ENCODE peak calls at places on chromosomes 11 and 22, in five cellular contexts. J, F, L, R and M are unnamed samples.

GRCh38 chr11:86919557-86920210 is 35.5 kb downstream of the FZD4 start:
- DNase-seq in F (no peak), L (no peak), J (no peak), R (no peak), M (peak)

GRCh38 chr11:115550291-115551059 is 46.3 kb upstream of the CADM1 start:
- DNase-seq in L (no peak), F (no peak), R (peak), J (no peak), M (no peak)

GRCh38 chr22:49021926-49022815 is 805.5 kb downstream of the BRD1 start:
- DNase-seq in R (no peak), F (no peak), L (no peak), J (no peak), M (no peak)

GRCh38 chr22:27240298-27240885 is 561.2 kb downstream of the MN1 start:
- DNase-seq in F (no peak), R (no peak), J (no peak), L (no peak), M (no peak)

GRCh38 chr11:16787035-16787744 is 48.7 kb downstream of the C11orf58 start:
- DNase-seq in J (no peak), L (no peak), F (no peak), R (no peak), M (peak)

GRCh38 chr11:108019870-108020540 is 11.3 kb downstream of the CUL5 start:
- DNase-seq in R (no peak), J (no peak), L (no peak), F (no peak), M (peak)

GRCh38 chr22:50481440-50482106 is at the start of gene ADM2:
- DNase-seq in L (peak), J (no peak), R (no peak), F (no peak), M (no peak)

GRCh38 chr22:39251762-39252460 is 7.1 kb upstream of the PDGFB start:
- DNase-seq in R (no peak), J (no peak), F (no peak), L (no peak), M (peak)

GRCh38 chr11:64378335-64378884 is 19.4 kb downstream of the RPS6KA4 start:
- DNase-seq in J (no peak), R (no peak), F (no peak), L (no peak), M (no peak)

GRCh38 chr11:44484211-44484610 is 81.3 kb upstream of the CD82 start:
- DNase-seq in J (no peak), R (no peak), L (no peak), F (no peak), M (peak)

GRCh38 chr11:96111308-96111707 is 187.4 kb upstream of the MTMR2 start:
- DNase-seq in L (no peak), F (no peak), R (no peak), J (no peak), M (no peak)

GRCh38 chr11:66619080-66619554 is 2.7 kb downstream of the RBM14 start:
- DNase-seq in R (no peak), F (peak), L (no peak), J (no peak), M (peak)

GRCh38 chr22:37294747-37295146 is 12.4 kb downstream of the CYTH4 start:
- DNase-seq in F (no peak), R (no peak), J (no peak), L (no peak), M (no peak)

GRCh38 chr11:19867064-19867463 is 154.4 kb downstream of the NAV2 start:
- DNase-seq in F (no peak), L (no peak), J (no peak), R (no peak), M (peak)

GRCh38 chr11:71327156-71328085 is 75.0 kb upstream of the SHANK2 start:
- DNase-seq in L (no peak), F (no peak), R (no peak), J (no peak), M (no peak)

GRCh38 chr22:25027052-25027525 is 74.6 kb downstream of the KIAA1671 start:
- DNase-seq in L (no peak), R (no peak), J (no peak), F (no peak), M (no peak)

GRCh38 chr11:119100246-119100959 is 1.2 kb downstream of the DPAGT1 start:
- DNase-seq in F (no peak), L (no peak), R (no peak), J (no peak), M (peak)

GRCh38 chr11:215581-216037 is 8.1 kb downstream of the RIC8A start:
- DNase-seq in J (no peak), F (no peak), L (no peak), R (no peak), M (no peak)

GRCh38 chr22:17159504-17159951 is 451 bp upstream of the HDHD5 start:
- DNase-seq in J (peak), R (no peak), L (peak), F (no peak), M (peak)

GRCh38 chr11:17845431-17845881 is 110.9 kb downstream of the KCNC1 start:
- DNase-seq in R (no peak), F (peak), L (no peak), J (no peak), M (peak)

GRCh38 chr22:37544955-37545702 is 15.2 kb upstream of the CDC42EP1 start:
- DNase-seq in R (no peak), L (peak), J (peak), F (no peak), M (peak)

GRCh38 chr11:9861860-9862725 is 198.2 kb downstream of the SWAP70 start:
- DNase-seq in J (no peak), R (peak), F (no peak), L (peak), M (peak)

GRCh38 chr11:62917906-62918502 is 3.2 kb downstream of the CHRM1 start:
- DNase-seq in F (no peak), J (no peak), R (no peak), L (no peak), M (no peak)

GRCh38 chr11:6258141-6258540 is 1.5 kb upstream of the CCKBR start:
- DNase-seq in F (no peak), R (no peak), J (no peak), L (no peak), M (no peak)

GRCh38 chr11:60634151-60634550 is 65.3 kb upstream of the MS4A8 start:
- DNase-seq in J (no peak), L (no peak), F (no peak), R (no peak), M (no peak)

GRCh38 chr22:36913431-36914382 is at the start of gene CSF2RB:
- DNase-seq in R (no peak), F (no peak), J (no peak), L (no peak), M (no peak)

GRCh38 chr11:19704213-19704612 is 8.4 kb upstream of the NAV2 start:
- DNase-seq in L (no peak), R (no peak), F (no peak), J (no peak), M (no peak)

GRCh38 chr11:43879789-43880639 is 617 bp upstream of the ALKBH3 start:
- DNase-seq in J (no peak), R (no peak), F (no peak), L (no peak), M (no peak)

GRCh38 chr11:112968988-112969714 is 7.9 kb downstream of the NCAM1 start:
- DNase-seq in L (no peak), J (no peak), F (no peak), R (no peak), M (peak)

GRCh38 chr11:126318642-126319373 is 14.9 kb downstream of the DCPS start:
- DNase-seq in J (no peak), R (no peak), L (no peak), F (peak), M (peak)

GRCh38 chr11:70161043-70161625 is 42.0 kb upstream of the FADD start:
- DNase-seq in R (no peak), F (no peak), L (no peak), J (no peak), M (no peak)

GRCh38 chr11:75771646-75772410 is 3.2 kb downstream of the DGAT2 start:
- DNase-seq in R (no peak), L (no peak), J (peak), F (peak), M (peak)

GRCh38 chr11:104443387-104443786 is 279.4 kb upstream of the PDGFD start:
- DNase-seq in J (no peak), L (no peak), R (no peak), F (no peak), M (no peak)

GRCh38 chr22:21766933-21767462 is 31.4 kb upstream of the YPEL1 start:
- DNase-seq in F (no peak), J (no peak), R (no peak), L (peak), M (no peak)

GRCh38 chr11:106159846-106160245 is 82.4 kb downstream of the AASDHPPT start:
- DNase-seq in R (no peak), L (no peak), J (no peak), F (no peak), M (peak)

GRCh38 chr22:37065961-37066360 is 14.4 kb downstream of the KCTD17 start:
- DNase-seq in F (no peak), L (no peak), R (no peak), J (no peak), M (no peak)

GRCh38 chr11:76699461-76700091 is 29.0 kb upstream of the LRRC32 start:
- DNase-seq in L (no peak), F (no peak), R (no peak), J (no peak), M (no peak)

GRCh38 chr11:99066609-99067008 is 45.9 kb downstream of the CNTN5 start:
- DNase-seq in J (no peak), R (no peak), L (no peak), F (no peak), M (no peak)

GRCh38 chr11:81432333-81432732 is 1301.3 kb downstream of the FAM181B start:
- DNase-seq in F (no peak), L (no peak), R (no peak), J (no peak), M (no peak)

GRCh38 chr11:101914737-101915426 is at the start of gene CEP126:
- DNase-seq in J (peak), F (peak), L (peak), R (peak), M (peak)
- TF ChIP-seq CTCF in J (peak), F (peak), L (peak), R (peak), M (peak)

DNA sequence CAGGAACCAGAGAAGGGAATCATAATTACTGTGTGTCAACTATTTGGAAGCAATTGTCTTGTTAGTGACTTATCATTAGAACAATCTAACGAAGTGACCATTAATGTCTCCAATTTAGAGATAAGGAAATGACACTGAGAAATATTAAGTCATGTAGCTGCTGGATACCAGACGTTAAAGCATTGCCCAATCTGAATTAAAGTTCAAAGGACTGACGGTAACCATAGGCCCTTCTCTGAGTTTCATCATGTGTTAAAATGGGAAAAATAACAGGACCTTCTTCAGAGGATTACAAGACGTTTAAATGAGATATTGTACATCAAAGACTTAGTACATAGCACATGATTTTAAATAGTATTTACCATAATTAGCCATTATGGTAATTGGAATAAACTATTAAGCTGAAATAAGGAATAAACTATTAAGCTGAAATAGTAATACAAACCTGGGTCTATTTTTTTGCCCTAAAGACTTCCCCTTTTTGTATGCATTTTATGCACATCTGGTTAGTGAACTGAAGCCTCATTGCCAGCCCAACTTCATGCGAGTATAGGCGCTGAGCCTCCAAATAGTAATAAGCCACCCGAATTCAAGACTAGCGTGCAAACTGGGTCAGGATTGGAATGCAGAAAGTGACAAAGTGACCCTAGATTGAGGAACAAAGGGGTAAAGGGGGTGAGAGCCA is 41.0 kb downstream of the GLYATL1 start:
- DNase-seq in F (no peak), R (no peak), J (no peak), L (no peak), M (no peak)
- TF ChIP-seq CTCF in F (no peak), R (no peak), J (no peak), L (no peak), M (no peak)

DNA sequence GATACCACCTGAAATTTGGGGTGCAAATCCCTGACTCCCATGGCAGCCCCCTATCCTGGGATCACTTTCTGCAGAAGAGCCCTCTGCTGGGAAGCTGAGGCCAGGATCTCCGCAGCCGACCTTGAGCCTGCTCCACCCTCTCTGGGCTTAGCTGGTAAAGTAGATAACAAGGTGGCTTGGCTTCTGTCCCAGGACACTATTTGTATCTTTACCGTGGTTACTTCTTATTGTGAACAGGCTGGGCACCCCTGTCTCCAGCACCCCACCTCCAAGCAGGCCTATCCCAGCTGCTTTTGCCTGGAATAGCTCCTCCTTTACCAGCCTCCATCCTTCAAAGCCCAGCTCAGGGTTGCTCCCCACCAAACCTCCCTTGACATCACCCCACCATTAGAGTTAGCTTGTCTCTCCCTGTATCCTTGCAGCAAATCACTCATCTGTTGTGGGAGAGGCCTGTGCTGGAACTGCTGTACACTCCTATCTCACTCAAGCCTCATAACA is 35.2 kb upstream of the P2RY2 start:
- DNase-seq in R (no peak), J (no peak), L (no peak), F (no peak), M (no peak)
- TF ChIP-seq CTCF in R (no peak), J (no peak), L (no peak), F (no peak), M (no peak)

DNA sequence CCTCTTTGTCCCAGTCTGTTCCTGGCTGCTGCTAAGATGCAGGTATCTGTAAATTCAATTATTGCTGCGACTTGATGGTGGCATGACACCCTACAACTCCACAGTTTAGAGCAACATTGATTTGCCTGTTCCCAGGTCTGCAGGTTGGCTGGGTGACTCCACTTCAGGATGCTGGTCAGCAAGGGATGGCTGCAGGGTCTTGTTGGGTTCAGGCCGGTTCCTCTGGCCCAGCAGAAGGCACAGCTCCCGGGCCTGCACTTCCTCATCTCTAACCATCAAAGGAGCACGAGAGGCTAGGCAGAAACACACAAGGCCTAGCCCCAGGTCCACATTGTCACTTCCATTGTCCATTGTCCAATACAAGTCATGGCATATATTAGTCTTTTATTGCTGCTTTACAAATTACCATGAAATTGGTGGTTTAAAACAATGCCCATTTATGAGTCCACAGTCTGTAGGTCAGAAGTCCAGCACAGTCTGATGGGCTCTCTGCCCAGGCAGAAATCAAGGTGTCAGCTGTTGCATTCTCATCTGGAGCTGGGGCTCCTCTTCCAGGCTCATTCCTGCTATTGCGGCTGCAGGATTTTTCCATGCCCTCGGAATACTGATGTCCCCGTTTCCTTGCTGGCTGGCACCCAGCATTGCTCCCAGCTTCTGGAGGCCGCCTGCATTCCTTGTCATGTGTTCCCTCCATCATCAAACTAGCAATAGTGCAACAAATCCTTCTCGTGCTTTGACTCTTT is 96.6 kb upstream of the LMO1 start:
- DNase-seq in F (no peak), R (no peak), J (no peak), L (no peak), M (no peak)
- TF ChIP-seq CTCF in F (no peak), R (peak), J (no peak), L (no peak), M (no peak)

GRCh38 chr22:31291716-31292644 is at the start of gene PIK3IP1:
- DNase-seq in L (peak), J (peak), F (peak), R (peak), M (peak)
- TF ChIP-seq CTCF in L (peak), J (peak), F (peak), R (peak), M (peak)

GRCh38 chr22:28798810-28799124 is 1.6 kb downstream of the XBP1 start:
- DNase-seq in L (no peak), R (no peak), F (no peak), J (no peak), M (no peak)

GRCh38 chr22:28801845-28802594 is 1.7 kb upstream of the XBP1 start:
- DNase-seq in J (no peak), L (no peak), R (no peak), F (no peak), M (no peak)

GRCh38 chr22:28799834-28800307 is 498 bp downstream of the XBP1 start:
- DNase-seq in R (no peak), L (peak), J (no peak), F (peak), M (peak)

GRCh38 chr22:28799125-28799833 is 1.1 kb downstream of the XBP1 start:
- DNase-seq in L (no peak), F (peak), R (peak), J (peak), M (peak)

DNA sequence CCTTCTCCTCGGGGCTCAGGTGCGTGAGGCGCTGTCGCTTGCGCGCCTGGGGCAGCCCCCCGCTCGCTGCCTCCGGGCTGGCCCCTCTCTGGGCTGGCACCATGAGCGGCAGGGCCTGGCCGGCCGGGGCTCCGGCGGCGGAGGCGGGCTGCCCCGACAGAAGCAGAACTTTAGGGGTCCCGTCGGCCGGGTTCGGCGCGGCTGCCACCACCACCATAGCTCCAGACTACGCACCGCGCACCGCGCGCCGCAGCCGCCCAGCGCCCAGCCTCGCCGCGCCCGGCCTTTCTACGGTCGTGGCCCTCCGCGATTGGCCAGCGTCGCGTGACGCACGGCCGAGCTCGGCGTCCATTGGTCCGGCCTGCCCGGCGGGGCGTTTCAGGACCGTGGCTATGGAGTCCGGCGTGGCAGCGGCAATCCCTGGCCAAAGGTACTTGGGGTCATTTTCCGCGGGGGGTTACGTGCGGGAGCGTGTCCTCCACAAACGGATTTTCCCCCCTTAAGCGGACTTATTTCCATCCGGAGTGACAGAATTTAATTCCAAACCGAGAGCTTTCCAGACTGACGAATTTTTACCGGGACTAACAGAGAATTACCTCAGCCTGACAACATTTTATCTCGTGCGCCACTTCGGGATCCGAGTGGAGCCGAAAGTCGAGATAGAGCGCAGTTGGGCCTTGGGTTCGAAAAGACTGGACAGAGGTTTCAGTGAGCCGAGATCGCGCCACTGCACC is at the start of gene XBP1:
- DNase-seq in R (peak), F (peak), J (peak), L (peak), M (peak)
- TF ChIP-seq CTCF in R (no peak), F (no peak), J (no peak), L (no peak), M (no peak)

DNA sequence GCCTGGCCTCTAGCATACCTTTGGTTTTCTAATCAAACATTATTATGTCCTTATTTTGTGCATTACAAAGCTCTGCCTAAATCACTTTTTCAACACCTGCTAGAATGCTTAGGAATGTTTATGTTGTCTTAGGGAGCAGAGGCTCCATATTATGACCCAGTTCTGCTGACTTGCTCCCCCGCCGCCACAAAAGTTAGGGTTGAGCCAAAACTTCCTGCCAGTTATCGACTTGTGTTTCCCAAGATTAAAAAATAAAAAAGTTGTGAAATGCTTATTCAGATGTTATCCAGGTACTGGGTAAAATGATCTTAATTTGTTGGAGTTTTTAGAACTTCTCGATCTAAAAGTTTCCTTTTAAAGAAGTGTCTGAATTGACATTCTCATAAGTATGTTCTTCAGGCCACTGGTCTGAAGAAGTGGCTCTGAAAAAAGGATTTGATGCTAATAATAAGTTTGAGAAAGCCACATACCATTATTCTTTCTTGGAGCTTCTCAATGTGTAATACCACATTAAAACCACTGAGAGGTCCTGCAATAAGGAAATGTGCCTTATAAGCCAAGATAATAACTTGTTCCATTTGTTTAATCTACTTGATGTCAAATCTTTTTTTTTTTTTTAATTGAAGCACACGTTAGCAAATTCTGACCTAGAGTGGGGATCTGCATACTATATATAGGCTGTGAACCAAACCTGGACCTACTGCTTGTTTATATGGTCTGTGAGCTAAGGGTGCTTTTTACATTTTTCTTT is 2.2 kb downstream of the RNF185 start:
- DNase-seq in F (no peak), R (no peak), L (no peak), J (no peak), M (no peak)
- TF ChIP-seq CTCF in F (no peak), R (no peak), L (no peak), J (no peak), M (no peak)

GRCh38 chr11:34565417-34566208 is 52.0 kb upstream of the ELF5 start:
- DNase-seq in F (no peak), R (no peak), L (no peak), J (no peak), M (peak)
- TF ChIP-seq CTCF in F (peak), R (peak), L (no peak), J (no peak), M (peak)